ENCODE peak calls at places on chromosomes 11 and 22, in ten cellular contexts. Y is A549; I is M059J; R is effector memory CD8-positive, alpha-beta T cell; D is activated CD4-positive, alpha-beta memory T cell treated with anti-CD3 and anti-CD28 coated beads for 36 hours; J is NCI-H1436; K is anterior cingulate cortex; W is GM04504; Z is brain microvascular endothelial cell; B is body of pancreas. P is an unnamed sample.
A peak's percentile ranks its signal among the peaks of the same experiment; 100 is the strongest.

GRCh38 chr22:39236321-39237275 is 8.2 kb downstream of the PDGFB start:
- DNase-seq in Y (no peak), I (no peak), R (peak; percentile 65), D (peak; percentile 66), J (peak; percentile 59), K (no peak), W (no peak), Z (peak; percentile 51), B (no peak), P (peak; percentile 97)

GRCh38 chr22:40196628-40197027 is 18.9 kb downstream of the TNRC6B start:
- DNase-seq in Y (peak; percentile 6), I (peak; percentile 93), R (no peak), D (peak; percentile 78), J (no peak), K (no peak), W (peak; percentile 74), Z (peak; percentile 90), B (no peak), P (no peak)

GRCh38 chr11:119282495-119282894 is 34.4 kb downstream of the MCAM start:
- DNase-seq in Y (no peak), I (no peak), R (no peak), D (no peak), J (no peak), K (no peak), W (no peak), Z (no peak), B (no peak), P (no peak)

GRCh38 chr11:31437742-31438435 is 68.2 kb downstream of the DNAJC24 start:
- DNase-seq in Y (no peak), I (peak; percentile 80), R (no peak), D (no peak), J (no peak), K (no peak), W (no peak), Z (peak; percentile 47), B (no peak), P (no peak)

GRCh38 chr11:32429477-32429876 is 5.9 kb downstream of the WT1 start:
- DNase-seq in Y (no peak), I (no peak), R (no peak), D (no peak), J (no peak), K (no peak), W (no peak), Z (no peak), B (no peak), P (no peak)

GRCh38 chr11:16806791-16807190 is 68.3 kb downstream of the C11orf58 start:
- DNase-seq in Y (no peak), I (peak; percentile 48), R (no peak), D (no peak), J (no peak), K (no peak), W (no peak), Z (no peak), B (no peak), P (no peak)

GRCh38 chr22:27129266-27129665 is 471.9 kb downstream of the MIAT start:
- DNase-seq in Y (peak; percentile 21), I (peak; percentile 75), R (no peak), D (no peak), J (no peak), K (no peak), W (no peak), Z (peak; percentile 74), B (no peak), P (no peak)

GRCh38 chr11:70536051-70536877 is 137.9 kb downstream of the CTTN start:
- DNase-seq in Y (no peak), I (no peak), R (no peak), D (no peak), J (no peak), K (no peak), W (no peak), Z (no peak), B (no peak), P (no peak)

GRCh38 chr11:47233989-47234668 is 14.5 kb downstream of the ACP2 start:
- DNase-seq in Y (peak; percentile 67), I (peak; percentile 84), R (no peak), D (peak; percentile 30), J (no peak), K (no peak), W (peak; percentile 71), Z (peak; percentile 81), B (no peak), P (peak; percentile 27)

GRCh38 chr11:102807921-102808320 is 10.0 kb upstream of the MMP1 start:
- DNase-seq in Y (peak; percentile 33), I (no peak), R (no peak), D (peak; percentile 26), J (no peak), K (no peak), W (no peak), Z (peak; percentile 9), B (peak; percentile 18), P (peak; percentile 56)

GRCh38 chr11:116219171-116219635 is 553.6 kb downstream of the BUD13 start:
- DNase-seq in Y (no peak), I (peak; percentile 46), R (no peak), D (no peak), J (peak; percentile 43), K (no peak), W (no peak), Z (no peak), B (no peak), P (no peak)

GRCh38 chr11:72738199-72739141 is 13.7 kb downstream of the ARAP1 start:
- DNase-seq in Y (no peak), I (peak; percentile 73), R (no peak), D (no peak), J (no peak), K (no peak), W (peak; percentile 30), Z (no peak), B (no peak), P (no peak)

GRCh38 chr11:8368194-8368593 is 104.5 kb upstream of the LMO1 start:
- DNase-seq in Y (no peak), I (no peak), R (no peak), D (no peak), J (no peak), K (no peak), W (no peak), Z (no peak), B (no peak), P (no peak)

GRCh38 chr11:78207532-78208256 is 19.0 kb downstream of the USP35 start:
- DNase-seq in Y (no peak), I (no peak), R (no peak), D (no peak), J (no peak), K (no peak), W (no peak), Z (no peak), B (no peak), P (no peak)

GRCh38 chr11:61896665-61897386 is 5.5 kb upstream of the FADS3 start:
- DNase-seq in Y (no peak), I (no peak), R (no peak), D (no peak), J (no peak), K (no peak), W (no peak), Z (no peak), B (no peak), P (no peak)

GRCh38 chr22:30843245-30843644 is 125.3 kb downstream of the MORC2 start:
- DNase-seq in Y (no peak), I (peak; percentile 61), R (no peak), D (no peak), J (no peak), K (no peak), W (no peak), Z (no peak), B (no peak), P (no peak)